ENCODE peak calls at places on chromosomes 5 and 9, in four cellular contexts. B is HL-60, F is K562, D is GM12878. Z is an unnamed sample.

GRCh38 chr5:150644496-150644895 is 4.0 kb downstream of the SYNPO start:
- DNase-seq in D (no peak), F (no peak), B (no peak), Z (no peak)

GRCh38 chr5:116914869-116915504 is 340.4 kb upstream of the SEMA6A start:
- DNase-seq in F (no peak), B (no peak), D (no peak), Z (no peak)

GRCh38 chr5:97529354-97529753 is 346.3 kb upstream of the RIOK2 start:
- DNase-seq in F (no peak), D (no peak), B (no peak), Z (no peak)

GRCh38 chr5:179334017-179334765 is 11.1 kb downstream of the ADAMTS2 start:
- DNase-seq in D (no peak), B (no peak), F (no peak), Z (no peak)

GRCh38 chr5:124774002-124774318 is 27.5 kb upstream of the ZNF608 start:
- DNase-seq in B (no peak), F (no peak), D (no peak), Z (no peak)

GRCh38 chr9:93468763-93469456 is 15.5 kb upstream of the FAM120AOS start:
- DNase-seq in F (no peak), B (no peak), D (no peak), Z (no peak)

GRCh38 chr9:4614627-4615026 is 47.5 kb upstream of the PLPP6 start:
- DNase-seq in B (no peak), F (no peak), D (no peak), Z (no peak)

GRCh38 chr5:67181648-67182218 is 14.9 kb downstream of the CD180 start:
- DNase-seq in B (peak), F (peak), D (no peak), Z (no peak)

GRCh38 chr9:126049896-126050604 is 276.6 kb upstream of the MVB12B start:
- DNase-seq in D (no peak), B (no peak), F (peak), Z (no peak)

GRCh38 chr9:116952434-116952805 is 265.3 kb downstream of the TRIM32 start:
- DNase-seq in F (no peak), D (no peak), B (no peak), Z (no peak)

GRCh38 chr9:94553029-94553938 is 1.6 kb upstream of the PCAT7 start:
- DNase-seq in F (peak), B (peak), D (no peak), Z (no peak)

GRCh38 chr9:37995348-37995737 is 73.7 kb downstream of the SHB start:
- DNase-seq in D (no peak), B (no peak), F (no peak), Z (no peak)

GRCh38 chr5:66747602-66748001 is 151.4 kb downstream of the MAST4 start:
- DNase-seq in D (no peak), F (no peak), B (no peak), Z (no peak)

GRCh38 chr5:125409496-125410351 is 663.3 kb upstream of the ZNF608 start:
- DNase-seq in B (no peak), D (no peak), F (no peak), Z (no peak)

GRCh38 chr5:145975001-145975360 is 38.6 kb downstream of the SH3RF2 start:
- DNase-seq in B (no peak), F (no peak), D (no peak), Z (no peak)

GRCh38 chr5:38382898-38383297 is 124.5 kb downstream of the EGFLAM start:
- DNase-seq in F (peak), B (peak), D (peak), Z (peak)

GRCh38 chr5:73743161-73743560 is 117.2 kb downstream of the ARHGEF28 start:
- DNase-seq in F (no peak), B (no peak), D (no peak), Z (no peak)

GRCh38 chr5:80255752-80256479 is at the start of gene SERINC5:
- DNase-seq in D (no peak), F (peak), B (peak), Z (peak)

GRCh38 chr9:121963542-121963995 is 129.5 kb downstream of the TTLL11 start:
- DNase-seq in F (no peak), D (no peak), B (no peak), Z (no peak)

GRCh38 chr5:62330302-62330701 is 24.3 kb downstream of the KIF2A start:
- DNase-seq in F (no peak), B (no peak), D (no peak), Z (no peak)

GRCh38 chr5:41368158-41368557 is 142.2 kb downstream of the PLCXD3 start:
- DNase-seq in F (no peak), D (no peak), B (no peak), Z (no peak)

GRCh38 chr5:133427121-133427777 is 185.1 kb downstream of the FSTL4 start:
- DNase-seq in F (peak), D (no peak), B (no peak), Z (no peak)

GRCh38 chr9:99115947-99116543 is 11.1 kb downstream of the TGFBR1 start:
- DNase-seq in F (no peak), B (no peak), D (no peak), Z (no peak)

GRCh38 chr5:9324348-9325056 is 221.4 kb downstream of the SEMA5A start:
- DNase-seq in B (no peak), D (no peak), F (no peak), Z (no peak)

GRCh38 chr5:149356391-149356790 is 1.5 kb upstream of the PCYOX1L start:
- DNase-seq in F (no peak), B (no peak), D (no peak), Z (no peak)

GRCh38 chr5:114317751-114318150 is 44.1 kb upstream of the KCNN2 start:
- DNase-seq in B (no peak), F (no peak), D (no peak), Z (no peak)

GRCh38 chr5:10892135-10892910 is 131.3 kb upstream of the DAP start:
- DNase-seq in B (no peak), F (peak), D (no peak), Z (no peak)

GRCh38 chr5:53481887-53482716 is 1.7 kb downstream of the FST start:
- DNase-seq in F (peak), B (peak), D (no peak), Z (peak)

GRCh38 chr9:77819672-77820071 is 171.6 kb upstream of the GNA14 start:
- DNase-seq in F (no peak), B (peak), D (no peak), Z (no peak)

GRCh38 chr5:124232517-124232916 is 513.9 kb downstream of the ZNF608 start:
- DNase-seq in D (no peak), B (no peak), F (no peak), Z (no peak)

GRCh38 chr5:72465068-72465467 is 42.1 kb downstream of the ZNF366 start:
- DNase-seq in D (peak), B (no peak), F (no peak), Z (no peak)

GRCh38 chr5:72464071-72464470 is 43.1 kb downstream of the ZNF366 start:
- DNase-seq in B (no peak), F (no peak), D (no peak), Z (no peak)

GRCh38 chr5:72460413-72460812 is 46.8 kb downstream of the ZNF366 start:
- DNase-seq in B (no peak), F (no peak), D (no peak), Z (no peak)

GRCh38 chr5:72465601-72466563 is 41.3 kb downstream of the ZNF366 start:
- DNase-seq in B (no peak), F (no peak), D (peak), Z (no peak)

DNA sequence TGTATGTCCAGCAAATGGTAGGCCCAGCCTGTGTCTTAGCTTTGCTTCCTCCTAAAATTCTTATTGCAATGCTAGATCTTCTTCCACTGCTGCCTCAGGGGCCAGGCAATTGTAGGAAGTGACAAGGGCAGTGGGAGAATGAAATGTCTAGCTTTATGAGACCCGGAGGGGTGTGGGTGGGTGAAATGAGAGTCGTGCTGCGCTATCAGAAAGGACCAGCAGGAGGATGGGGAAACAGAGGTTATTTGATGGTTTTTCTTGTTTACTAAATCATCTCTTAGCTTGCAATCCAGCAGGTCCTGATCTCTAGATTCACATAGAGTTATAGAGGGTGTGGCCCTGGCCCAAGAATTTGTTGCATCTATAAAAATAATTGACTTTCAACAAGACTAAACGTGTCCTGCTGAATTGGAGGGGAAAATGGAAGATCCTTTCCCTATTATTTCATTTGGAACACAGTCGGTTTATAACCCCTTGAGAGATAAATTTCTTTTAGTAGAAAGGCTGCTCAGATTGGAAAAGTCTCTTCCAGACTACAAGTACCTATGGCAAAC is 43.6 kb downstream of the ZNF366 start:
- DNase-seq in D (no peak), B (no peak), F (peak), Z (no peak)
- TF ChIP-seq SPI1 in D (no peak), B (no peak), F (no peak), Z (no peak)

GRCh38 chr5:158955636-158956035 is 144.1 kb downstream of the EBF1 start:
- DNase-seq in B (no peak), D (no peak), F (no peak), Z (no peak)

GRCh38 chr5:158953929-158954534 is 145.7 kb downstream of the EBF1 start:
- DNase-seq in F (no peak), D (peak), B (peak), Z (no peak)

GRCh38 chr5:158952951-158953350 is 146.8 kb downstream of the EBF1 start:
- DNase-seq in F (no peak), B (no peak), D (no peak), Z (no peak)

GRCh38 chr5:158957196-158957595 is 142.5 kb downstream of the EBF1 start:
- DNase-seq in B (no peak), D (no peak), F (no peak), Z (no peak)

DNA sequence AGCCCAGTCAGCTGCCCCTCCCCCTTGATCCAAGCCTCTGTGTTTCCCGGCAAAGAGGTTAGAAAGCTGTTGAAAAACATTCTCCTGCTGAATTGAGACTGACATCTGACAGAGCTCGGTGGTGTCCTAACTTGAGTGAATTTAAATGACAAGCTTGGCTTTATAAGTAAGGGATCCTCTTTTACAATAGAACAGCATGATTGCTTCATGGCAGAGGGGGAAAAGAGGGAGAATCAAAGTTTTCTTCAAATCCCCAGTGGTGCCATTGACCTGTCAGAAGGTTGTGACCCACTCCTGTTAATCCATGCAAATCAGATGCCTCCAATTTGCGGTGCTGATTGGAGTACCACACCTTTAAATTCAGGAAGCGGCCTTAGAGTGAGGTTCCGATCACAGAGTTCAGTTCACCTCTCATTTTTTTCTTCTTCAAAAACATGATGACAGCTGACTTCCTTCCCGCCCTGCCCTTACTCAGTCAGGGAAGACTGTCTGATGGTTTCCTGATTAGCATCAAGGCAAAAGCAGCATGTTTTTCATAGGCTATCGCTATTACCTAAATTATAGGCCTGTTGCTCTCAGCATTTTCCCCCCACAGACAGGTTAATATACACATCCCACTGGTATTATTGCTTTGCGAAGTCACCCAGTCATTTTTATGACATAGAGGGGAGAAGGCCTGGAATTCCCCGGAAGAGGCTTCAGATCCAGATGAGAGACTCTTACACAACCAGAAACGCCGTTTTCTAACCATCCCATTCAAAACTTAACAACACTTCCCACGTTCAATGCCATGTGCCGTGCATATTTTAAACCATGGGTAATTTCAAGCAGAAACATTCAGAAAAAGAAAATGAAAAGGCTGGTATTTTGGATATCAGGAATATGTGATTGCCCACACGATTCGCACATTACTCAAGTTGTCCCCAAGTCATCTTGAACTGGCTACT is 141.4 kb downstream of the EBF1 start:
- DNase-seq in F (no peak), B (no peak), D (peak), Z (no peak)
- TF ChIP-seq POLR2AphosphoS5 in F (no peak), B (no peak), D (peak), Z (no peak)

GRCh38 chr9:2679011-2679410 is 38.3 kb upstream of the KCNV2 start:
- DNase-seq in D (no peak), B (no peak), F (no peak), Z (no peak)

GRCh38 chr9:2677927-2678889 is 39.1 kb upstream of the KCNV2 start:
- DNase-seq in D (no peak), F (no peak), B (no peak), Z (no peak)

GRCh38 chr9:2676466-2676865 is 40.8 kb upstream of the KCNV2 start:
- DNase-seq in B (no peak), F (no peak), D (no peak), Z (no peak)

GRCh38 chr9:2686884-2687283 is 30.4 kb upstream of the KCNV2 start:
- DNase-seq in B (no peak), D (no peak), F (no peak), Z (no peak)

DNA sequence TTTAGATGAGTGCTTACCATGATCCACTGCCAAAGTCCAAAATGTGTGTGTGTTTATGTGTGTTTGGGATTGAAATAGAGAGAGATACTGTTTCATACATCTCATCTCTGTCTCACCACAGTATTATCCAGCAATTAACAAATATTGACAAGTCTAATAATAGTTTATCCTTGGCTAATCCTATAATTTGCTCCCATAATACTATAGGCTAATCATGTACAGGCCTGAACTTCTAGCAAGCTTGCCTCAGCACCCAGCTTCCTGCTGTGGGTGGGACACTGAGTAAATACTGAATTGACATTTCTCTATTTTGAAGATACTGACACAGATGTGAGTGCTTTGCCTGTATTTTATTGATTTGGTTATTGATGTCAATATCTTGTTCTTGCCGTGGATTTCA is 35.3 kb upstream of the KCNV2 start:
- DNase-seq in B (no peak), F (no peak), D (no peak), Z (no peak)
- TF ChIP-seq SPI1 in B (no peak), F (no peak), D (no peak), Z (no peak)

GRCh38 chr5:88676637-88677481 is 206.1 kb downstream of the MEF2C start:
- DNase-seq in B (no peak), D (no peak), F (no peak), Z (no peak)

GRCh38 chr5:88672644-88673493 is 210.1 kb downstream of the MEF2C start:
- DNase-seq in B (no peak), F (no peak), D (no peak), Z (no peak)

GRCh38 chr5:88675159-88675757 is 207.7 kb downstream of the MEF2C start:
- DNase-seq in D (no peak), B (no peak), F (no peak), Z (no peak)

GRCh38 chr5:88675758-88676636 is 207.0 kb downstream of the MEF2C start:
- DNase-seq in F (peak), B (no peak), D (no peak), Z (no peak)

DNA sequence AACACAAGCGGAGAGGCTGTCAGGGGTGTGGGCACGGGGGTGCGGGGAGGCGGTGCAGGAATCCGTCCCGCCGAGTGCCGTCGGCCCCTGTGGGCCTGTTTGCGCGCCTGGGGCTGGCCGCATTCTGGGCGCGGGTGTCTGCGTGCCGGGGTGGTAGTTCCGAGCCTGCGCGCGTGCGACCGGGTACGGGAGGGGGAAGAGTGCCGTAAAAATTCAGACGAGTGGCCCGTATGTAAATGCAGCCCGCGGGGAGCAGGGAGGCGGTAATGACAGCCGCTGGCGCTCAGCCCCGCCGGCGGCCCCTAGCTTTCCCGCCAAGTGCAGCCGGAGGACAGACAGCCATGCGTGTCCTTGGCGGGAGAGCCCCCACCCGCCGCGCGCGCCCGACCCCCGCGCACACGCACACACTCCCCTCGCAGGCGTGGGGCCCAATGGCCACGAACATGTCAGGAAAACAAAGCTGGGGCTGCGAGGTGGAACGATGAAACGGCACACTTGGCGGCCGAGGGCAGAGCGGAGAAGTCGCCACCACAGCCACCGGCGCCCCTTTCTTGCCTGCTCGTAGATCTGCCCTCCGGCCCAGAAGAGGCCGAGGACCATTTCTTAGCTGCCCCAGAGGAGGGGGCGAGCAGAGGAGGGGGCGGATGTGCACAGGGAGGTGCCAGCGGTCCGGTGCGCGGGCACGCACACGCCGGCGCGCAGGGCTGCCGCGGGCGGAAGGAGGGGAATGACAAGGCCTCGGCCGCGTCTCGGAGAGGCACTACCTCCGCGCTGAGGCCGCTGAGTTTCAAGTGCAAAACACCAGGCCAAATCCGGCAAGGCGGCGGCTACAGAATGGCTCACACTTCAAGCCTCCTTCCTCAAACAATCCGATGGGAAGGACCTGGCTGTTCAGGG is 208.5 kb downstream of the MEF2C start:
- DNase-seq in F (no peak), B (no peak), D (no peak), Z (no peak)
- TF ChIP-seq POLR2AphosphoS5 in F (no peak), B (no peak), D (no peak), Z (no peak)

DNA sequence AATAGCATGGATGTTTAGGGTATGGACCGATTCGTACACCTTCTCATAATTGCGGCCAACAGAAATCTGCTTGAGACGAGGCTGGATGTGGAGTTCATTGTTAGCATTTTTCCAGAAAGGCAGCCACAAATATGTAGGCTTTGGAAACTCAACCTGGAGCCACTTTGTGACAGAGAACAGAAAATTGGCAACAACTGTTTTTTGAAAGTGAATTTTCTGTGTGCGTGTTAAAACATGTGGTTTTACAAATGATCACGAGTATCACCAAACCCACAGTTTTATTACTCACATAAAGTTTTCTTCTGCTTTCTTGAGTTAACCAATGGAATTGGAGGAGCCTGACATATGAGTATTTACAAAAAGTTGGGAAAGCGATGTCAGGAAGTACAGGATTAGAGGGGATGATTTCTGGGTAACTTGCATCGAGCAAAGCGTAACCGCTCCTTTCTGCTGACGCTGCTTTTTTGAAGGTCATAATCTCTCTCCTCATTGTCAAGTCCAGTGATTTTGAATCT is 138.5 kb upstream of the TAF11L2 start:
- DNase-seq in F (no peak), B (no peak), D (no peak), Z (no peak)
- TF ChIP-seq SPI1 in F (no peak), B (no peak), D (no peak), Z (no peak)

GRCh38 chr5:140172473-140172872 is 2.5 kb upstream of the CYSTM1 start:
- DNase-seq in D (no peak), F (no peak), B (no peak), Z (no peak)
- TF ChIP-seq POLR2AphosphoS5 in D (no peak), F (no peak), B (no peak), Z (no peak)